ENCODE peak calls at places on chromosomes 13 and 19, in six cellular contexts. R, V, Y, D, U and Z are unnamed samples.

GRCh38 chr19:47109541-47110375 is 3.8 kb downstream of the ZC3H4 start:
- DNase-seq in R (peak), V (no peak), Y (peak), D (no peak), U (no peak), Z (no peak)

GRCh38 chr13:104327217-104327616 is 1261.0 kb upstream of the SLC10A2 start:
- DNase-seq in R (no peak), V (no peak), Y (no peak), D (no peak), U (no peak), Z (no peak)

GRCh38 chr13:42384265-42384664 is 112.3 kb downstream of the AKAP11 start:
- DNase-seq in R (no peak), V (no peak), Y (no peak), D (no peak), U (no peak), Z (no peak)

GRCh38 chr19:50796128-50796633 is 6.0 kb downstream of the ACP4 start:
- DNase-seq in R (no peak), V (no peak), Y (no peak), D (no peak), U (no peak), Z (no peak)

GRCh38 chr13:45333973-45334922 is 6.7 kb downstream of the TPT1 start:
- DNase-seq in R (peak), V (no peak), Y (peak), D (no peak), U (no peak), Z (no peak)

GRCh38 chr19:11232555-11232954 is 6.9 kb upstream of the ANGPTL8 start:
- DNase-seq in R (no peak), V (no peak), Y (no peak), D (no peak), U (no peak), Z (no peak)

GRCh38 chr19:52527954-52528326 is 472 bp downstream of the ZNF808 start:
- DNase-seq in R (no peak), V (no peak), Y (peak), D (peak), U (no peak), Z (no peak)

GRCh38 chr13:79403113-79403512 is 2.9 kb downstream of the RBM26 start:
- DNase-seq in R (no peak), V (no peak), Y (no peak), D (no peak), U (no peak), Z (no peak)

GRCh38 chr13:78409172-78409571 is 194.2 kb downstream of the POU4F1 start:
- DNase-seq in R (no peak), V (no peak), Y (no peak), D (peak), U (no peak), Z (no peak)

GRCh38 chr19:10227215-10227971 is 3.7 kb downstream of the S1PR2 start:
- DNase-seq in R (no peak), V (no peak), Y (no peak), D (no peak), U (no peak), Z (no peak)

GRCh38 chr19:14416743-14417214 is 2.4 kb downstream of the DDX39A start:
- DNase-seq in R (no peak), V (no peak), Y (no peak), D (no peak), U (peak), Z (no peak)

GRCh38 chr13:25783480-25784081 is 268.2 kb downstream of the SHISA2 start:
- DNase-seq in R (no peak), V (no peak), Y (no peak), D (no peak), U (no peak), Z (no peak)

GRCh38 chr19:18208098-18208951 is 4.5 kb upstream of the RAB3A start:
- DNase-seq in R (peak), V (no peak), Y (peak), D (peak), U (no peak), Z (no peak)

GRCh38 chr19:1768918-1769644 is 15.8 kb downstream of the ONECUT3 start:
- DNase-seq in R (no peak), V (no peak), Y (no peak), D (no peak), U (no peak), Z (no peak)

GRCh38 chr13:99136427-99136954 is 64.2 kb upstream of the UBAC2 start:
- DNase-seq in R (no peak), V (no peak), Y (no peak), D (no peak), U (no peak), Z (no peak)

GRCh38 chr13:30734434-30734833 is 909 bp upstream of the ALOX5AP start:
- DNase-seq in R (no peak), V (no peak), Y (peak), D (no peak), U (no peak), Z (peak)

GRCh38 chr13:60509601-60510386 is 112.8 kb downstream of the TDRD3 start:
- DNase-seq in R (no peak), V (no peak), Y (no peak), D (no peak), U (no peak), Z (peak)

GRCh38 chr13:110323172-110323851 is 16.2 kb downstream of the COL4A2 start:
- DNase-seq in R (no peak), V (no peak), Y (peak), D (no peak), U (no peak), Z (peak)

GRCh38 chr13:33017410-33017929 is 1.2 kb downstream of the KL start:
- DNase-seq in R (peak), V (no peak), Y (no peak), D (peak), U (peak), Z (peak)

GRCh38 chr19:51398096-51398704 is 7.8 kb upstream of the C19orf84 start:
- DNase-seq in R (no peak), V (no peak), Y (peak), D (peak), U (no peak), Z (no peak)

GRCh38 chr19:17863520-17864182 is 3.9 kb downstream of the RPL18A start:
- DNase-seq in R (no peak), V (no peak), Y (no peak), D (no peak), U (no peak), Z (no peak)

GRCh38 chr19:51751655-51752054 is at the start of gene FPR1:
- DNase-seq in R (no peak), V (no peak), Y (peak), D (no peak), U (no peak), Z (no peak)

GRCh38 chr13:30107126-30107525 is 200.2 kb downstream of the KATNAL1 start:
- DNase-seq in R (no peak), V (no peak), Y (no peak), D (no peak), U (no peak), Z (no peak)

GRCh38 chr13:34172048-34172447 is 354.1 kb downstream of the RFC3 start:
- DNase-seq in R (no peak), V (no peak), Y (peak), D (no peak), U (no peak), Z (no peak)

GRCh38 chr13:19720039-19720438 is 62.7 kb downstream of the PSPC1 start:
- DNase-seq in R (no peak), V (no peak), Y (no peak), D (no peak), U (no peak), Z (no peak)

GRCh38 chr13:47085346-47085745 is 188.5 kb upstream of the HTR2A start:
- DNase-seq in R (no peak), V (no peak), Y (peak), D (no peak), U (no peak), Z (no peak)

GRCh38 chr19:11535792-11536595 is 2.7 kb upstream of the CNN1 start:
- DNase-seq in R (peak), V (peak), Y (peak), D (peak), U (peak), Z (no peak)

GRCh38 chr13:21338156-21338555 is 120.9 kb downstream of the ZDHHC20 start:
- DNase-seq in R (no peak), V (no peak), Y (no peak), D (peak), U (no peak), Z (no peak)

GRCh38 chr19:32652893-32653625 is 21.9 kb downstream of the ANKRD27 start:
- DNase-seq in R (no peak), V (no peak), Y (peak), D (no peak), U (peak), Z (no peak)